ENCODE peak calls at places on chromosomes 1 and 21, in eight cellular contexts. One of them, this sample, is unnamed.

GRCh38 chr1:197733324-197733723 is 42.0 kb downstream of the DENND1B start:
- DNase-seq in fibroblast of villous mesenchyme: no peak
- DNase-seq in IMR-90: no peak
- DNase-seq in MM.1S: no peak
- DNase-seq in left ventricle myocardium inferior: no peak
- DNase-seq in fibroblast of mammary gland: no peak
- DNase-seq in K562: no peak
- DNase-seq in mesendoderm: no peak
- DNase-seq in this sample: no peak

GRCh38 chr1:153390938-153391710 is at the start of gene S100A8:
- DNase-seq in IMR-90: no peak
- DNase-seq in fibroblast of mammary gland: no peak
- DNase-seq in K562: no peak
- DNase-seq in fibroblast of villous mesenchyme: no peak
- DNase-seq in mesendoderm: no peak
- DNase-seq in left ventricle myocardium inferior: peak; percentile 81
- DNase-seq in MM.1S: no peak
- DNase-seq in this sample: peak; percentile 2

GRCh38 chr1:41851589-41851988 is 67.1 kb downstream of the HIVEP3 start:
- DNase-seq in MM.1S: no peak
- DNase-seq in left ventricle myocardium inferior: no peak
- DNase-seq in fibroblast of mammary gland: peak; percentile 85
- DNase-seq in IMR-90: peak; percentile 86
- DNase-seq in mesendoderm: peak; percentile 71
- DNase-seq in K562: no peak
- DNase-seq in fibroblast of villous mesenchyme: peak; percentile 47
- DNase-seq in this sample: peak; percentile 72

GRCh38 chr1:74673351-74674111 is at the start of gene ERICH3:
- DNase-seq in mesendoderm: peak; percentile 30
- DNase-seq in MM.1S: no peak
- DNase-seq in fibroblast of mammary gland: peak; percentile 26
- DNase-seq in fibroblast of villous mesenchyme: no peak
- DNase-seq in IMR-90: no peak
- DNase-seq in left ventricle myocardium inferior: no peak
- DNase-seq in K562: no peak
- DNase-seq in this sample: no peak

GRCh38 chr21:31557421-31557955 is 102.0 kb upstream of the SOD1 start:
- DNase-seq in MM.1S: peak; percentile 62
- DNase-seq in K562: no peak
- DNase-seq in mesendoderm: peak; percentile 80
- DNase-seq in fibroblast of mammary gland: no peak
- DNase-seq in fibroblast of villous mesenchyme: no peak
- DNase-seq in IMR-90: no peak
- DNase-seq in left ventricle myocardium inferior: no peak
- DNase-seq in this sample: no peak

GRCh38 chr1:201216395-201217085 is 25.9 kb downstream of the IGFN1 start:
- DNase-seq in fibroblast of mammary gland: no peak
- DNase-seq in left ventricle myocardium inferior: no peak
- DNase-seq in IMR-90: no peak
- DNase-seq in fibroblast of villous mesenchyme: no peak
- DNase-seq in K562: no peak
- DNase-seq in MM.1S: no peak
- DNase-seq in mesendoderm: no peak
- DNase-seq in this sample: no peak

GRCh38 chr1:2046225-2046917 is 3.8 kb upstream of the PRKCZ start:
- DNase-seq in fibroblast of mammary gland: peak; percentile 2
- DNase-seq in IMR-90: no peak
- DNase-seq in fibroblast of villous mesenchyme: peak; percentile 13
- DNase-seq in K562: peak; percentile 92
- DNase-seq in mesendoderm: peak; percentile 83
- DNase-seq in left ventricle myocardium inferior: peak; percentile 59
- DNase-seq in MM.1S: peak; percentile 41
- DNase-seq in this sample: peak; percentile 29

GRCh38 chr1:45583666-45584350 is at the start of gene NASP:
- DNase-seq in fibroblast of villous mesenchyme: peak; percentile 85
- DNase-seq in K562: peak; percentile 94
- DNase-seq in MM.1S: peak; percentile 79
- DNase-seq in IMR-90: peak; percentile 68
- DNase-seq in mesendoderm: peak; percentile 93
- DNase-seq in left ventricle myocardium inferior: peak; percentile 91
- DNase-seq in fibroblast of mammary gland: peak; percentile 66
- DNase-seq in this sample: peak; percentile 80

GRCh38 chr1:118556936-118557335 is 371.9 kb upstream of the SPAG17 start:
- DNase-seq in mesendoderm: peak; percentile 30
- DNase-seq in fibroblast of mammary gland: no peak
- DNase-seq in K562: no peak
- DNase-seq in left ventricle myocardium inferior: no peak
- DNase-seq in fibroblast of villous mesenchyme: no peak
- DNase-seq in IMR-90: no peak
- DNase-seq in MM.1S: no peak
- DNase-seq in this sample: no peak

GRCh38 chr1:2284932-2285331 is 56.8 kb downstream of the SKI start:
- DNase-seq in mesendoderm: no peak
- DNase-seq in fibroblast of villous mesenchyme: no peak
- DNase-seq in K562: no peak
- DNase-seq in IMR-90: no peak
- DNase-seq in left ventricle myocardium inferior: no peak
- DNase-seq in fibroblast of mammary gland: no peak
- DNase-seq in MM.1S: no peak
- DNase-seq in this sample: no peak

GRCh38 chr1:31736675-31737074 is 27.5 kb downstream of the ADGRB2 start:
- DNase-seq in fibroblast of mammary gland: no peak
- DNase-seq in fibroblast of villous mesenchyme: no peak
- DNase-seq in K562: no peak
- DNase-seq in left ventricle myocardium inferior: no peak
- DNase-seq in MM.1S: no peak
- DNase-seq in mesendoderm: no peak
- DNase-seq in IMR-90: no peak
- DNase-seq in this sample: no peak

GRCh38 chr1:23864801-23865542 is 3.1 kb downstream of the FUCA1 start:
- DNase-seq in left ventricle myocardium inferior: no peak
- DNase-seq in mesendoderm: no peak
- DNase-seq in fibroblast of mammary gland: no peak
- DNase-seq in fibroblast of villous mesenchyme: no peak
- DNase-seq in IMR-90: no peak
- DNase-seq in MM.1S: peak; percentile 13
- DNase-seq in K562: no peak
- DNase-seq in this sample: no peak

GRCh38 chr21:45390121-45390751 is 14.7 kb upstream of the COL18A1 start:
- DNase-seq in MM.1S: no peak
- DNase-seq in fibroblast of mammary gland: no peak
- DNase-seq in IMR-90: no peak
- DNase-seq in fibroblast of villous mesenchyme: no peak
- DNase-seq in K562: no peak
- DNase-seq in mesendoderm: no peak
- DNase-seq in left ventricle myocardium inferior: peak; percentile 12
- DNase-seq in this sample: no peak

GRCh38 chr1:203084588-203085527 is 954 bp downstream of the MYOG start:
- DNase-seq in MM.1S: peak; percentile 23
- DNase-seq in fibroblast of mammary gland: no peak
- DNase-seq in left ventricle myocardium inferior: no peak
- DNase-seq in fibroblast of villous mesenchyme: no peak
- DNase-seq in IMR-90: no peak
- DNase-seq in K562: peak; percentile 83
- DNase-seq in mesendoderm: peak; percentile 59
- DNase-seq in this sample: no peak

GRCh38 chr21:19245188-19245580 is 841.6 kb upstream of the TMPRSS15 start:
- DNase-seq in MM.1S: no peak
- DNase-seq in K562: no peak
- DNase-seq in IMR-90: no peak
- DNase-seq in left ventricle myocardium inferior: no peak
- DNase-seq in mesendoderm: no peak
- DNase-seq in fibroblast of villous mesenchyme: no peak
- DNase-seq in fibroblast of mammary gland: no peak
- DNase-seq in this sample: no peak

DNA sequence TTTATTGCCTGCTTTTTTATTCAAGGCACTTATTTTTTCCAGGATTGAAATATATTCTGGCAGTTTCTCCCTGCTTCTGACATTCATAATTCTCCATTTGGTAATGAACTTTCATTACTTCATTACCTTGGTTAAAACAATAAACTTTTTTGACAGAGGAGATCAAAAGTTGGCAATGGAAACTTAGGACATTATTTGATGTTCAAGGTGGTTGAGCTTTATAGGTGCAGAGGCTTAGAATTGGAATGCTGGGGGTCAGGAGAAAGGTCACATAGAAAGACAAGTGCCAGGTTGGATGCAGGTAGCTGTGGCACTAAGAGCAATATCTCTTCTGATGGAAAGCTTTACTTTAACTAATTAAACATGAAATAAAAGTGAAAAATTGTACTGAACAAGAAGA is 152.4 kb downstream of the SPATA46 start:
- DNase-seq in fibroblast of mammary gland: no peak
- DNase-seq in K562: no peak
- DNase-seq in mesendoderm: no peak
- DNase-seq in left ventricle myocardium inferior: no peak
- DNase-seq in IMR-90: no peak
- DNase-seq in MM.1S: no peak
- DNase-seq in fibroblast of villous mesenchyme: no peak
- DNase-seq in this sample: no peak
- H3K4me3 ChIP-seq in fibroblast of mammary gland: no peak overlapping the region
- H3K4me3 ChIP-seq in K562: no peak overlapping the region
- H3K4me3 ChIP-seq in mesendoderm: no peak overlapping the region
- H3K4me3 ChIP-seq in left ventricle myocardium inferior: no peak overlapping the region
- H3K4me3 ChIP-seq in IMR-90: no peak overlapping the region
- H3K4me3 ChIP-seq in MM.1S: no peak overlapping the region
- H3K4me3 ChIP-seq in fibroblast of villous mesenchyme: no peak overlapping the region
- H3K4me3 ChIP-seq in this sample: no peak overlapping the region

GRCh38 chr1:35573198-35573775 is at the start of gene TFAP2E:
- DNase-seq in IMR-90: no peak
- DNase-seq in fibroblast of villous mesenchyme: peak; percentile 36
- DNase-seq in left ventricle myocardium inferior: no peak
- DNase-seq in MM.1S: no peak
- DNase-seq in fibroblast of mammary gland: peak; percentile 20
- DNase-seq in K562: no peak
- DNase-seq in mesendoderm: peak; percentile 45
- DNase-seq in this sample: peak; percentile 27
- H3K4me3 ChIP-seq in IMR-90: peak within 1 kb of the TSS; percentile 48
- H3K4me3 ChIP-seq in fibroblast of villous mesenchyme: peak within 1 kb of the TSS; percentile 65
- H3K4me3 ChIP-seq in left ventricle myocardium inferior: peak within 1 kb of the TSS; percentile 62
- H3K4me3 ChIP-seq in MM.1S: no peak within 1 kb of the TSS
- H3K4me3 ChIP-seq in fibroblast of mammary gland: peak within 1 kb of the TSS; percentile 47
- H3K4me3 ChIP-seq in K562: no peak within 1 kb of the TSS
- H3K4me3 ChIP-seq in mesendoderm: peak within 1 kb of the TSS; percentile 21
- H3K4me3 ChIP-seq in this sample: peak within 1 kb of the TSS; percentile 48

GRCh38 chr21:38659936-38660332 is 145.8 kb upstream of the ETS2 start:
- DNase-seq in IMR-90: no peak
- DNase-seq in fibroblast of mammary gland: no peak
- DNase-seq in fibroblast of villous mesenchyme: no peak
- DNase-seq in mesendoderm: no peak
- DNase-seq in K562: no peak
- DNase-seq in MM.1S: no peak
- DNase-seq in left ventricle myocardium inferior: no peak
- DNase-seq in this sample: no peak
- H3K4me3 ChIP-seq in IMR-90: no peak overlapping the region
- H3K4me3 ChIP-seq in fibroblast of mammary gland: no peak overlapping the region
- H3K4me3 ChIP-seq in fibroblast of villous mesenchyme: no peak overlapping the region
- H3K4me3 ChIP-seq in mesendoderm: no peak overlapping the region
- H3K4me3 ChIP-seq in K562: no peak overlapping the region
- H3K4me3 ChIP-seq in MM.1S: no peak overlapping the region
- H3K4me3 ChIP-seq in left ventricle myocardium inferior: peak overlapping the region; percentile 68
- H3K4me3 ChIP-seq in this sample: no peak overlapping the region

DNA sequence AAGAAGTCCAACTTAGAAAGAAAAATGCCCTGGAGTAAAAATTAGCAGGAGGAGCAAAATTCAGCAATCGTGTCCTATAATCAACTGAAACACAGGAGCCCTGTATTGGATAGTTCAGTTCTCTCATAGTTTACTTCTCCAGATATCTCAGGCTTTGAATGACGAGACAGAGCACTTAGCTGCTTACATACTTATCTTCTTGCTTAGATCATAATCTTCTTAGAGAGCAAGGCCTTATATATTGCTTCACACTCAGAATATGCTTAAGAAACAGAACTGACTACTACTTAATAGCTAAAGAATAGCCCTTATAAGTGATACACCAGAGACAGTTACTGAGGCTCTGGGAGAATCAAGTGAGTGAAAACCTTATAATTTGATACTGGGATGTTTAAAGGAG is 38.9 kb downstream of the TOR3A start:
- DNase-seq in MM.1S: no peak
- DNase-seq in fibroblast of mammary gland: no peak
- DNase-seq in mesendoderm: no peak
- DNase-seq in K562: no peak
- DNase-seq in IMR-90: no peak
- DNase-seq in left ventricle myocardium inferior: no peak
- DNase-seq in fibroblast of villous mesenchyme: peak; percentile 18
- DNase-seq in this sample: no peak
- H3K4me3 ChIP-seq in MM.1S: no peak overlapping the region
- H3K4me3 ChIP-seq in fibroblast of mammary gland: no peak overlapping the region
- H3K4me3 ChIP-seq in mesendoderm: no peak overlapping the region
- H3K4me3 ChIP-seq in K562: no peak overlapping the region
- H3K4me3 ChIP-seq in IMR-90: no peak overlapping the region
- H3K4me3 ChIP-seq in left ventricle myocardium inferior: no peak overlapping the region
- H3K4me3 ChIP-seq in fibroblast of villous mesenchyme: no peak overlapping the region
- H3K4me3 ChIP-seq in this sample: no peak overlapping the region

This sample was measured in fibroblast of pulmonary artery.